ENCODE peak calls at places on chromosomes 1 and 21, in four cellular contexts. V is astrocyte of the cerebellum, O is fibroblast of pulmonary artery, C is pulmonary artery endothelial cell. N is an unnamed sample.

GRCh38 chr21:40151611-40152010 is 284.4 kb downstream of the PCP4 start:
- DNase-seq in O (no peak), C (no peak), V (no peak), N (no peak)

GRCh38 chr21:34974162-34974981 is 74.7 kb downstream of the RUNX1 start:
- DNase-seq in V (no peak), C (no peak), O (no peak), N (no peak)

GRCh38 chr1:100250264-100250663 is 630 bp upstream of the DBT start:
- DNase-seq in V (no peak), O (no peak), C (no peak), N (no peak)

GRCh38 chr1:225445644-225446297 is 17.9 kb upstream of the LBR start:
- DNase-seq in V (no peak), O (no peak), C (no peak), N (no peak)

GRCh38 chr1:6292134-6292533 is 31.2 kb upstream of the GPR153 start:
- DNase-seq in V (no peak), C (no peak), O (no peak), N (no peak)

GRCh38 chr1:203276408-203276807 is 28.9 kb upstream of the BTG2 start:
- DNase-seq in C (no peak), V (no peak), O (no peak), N (no peak)

GRCh38 chr1:75502776-75503175 is 108.1 kb downstream of the SLC44A5 start:
- DNase-seq in O (peak; percentile 68), V (peak; percentile 71), C (peak; percentile 69), N (no peak)

GRCh38 chr1:62259551-62259950 is 59.7 kb downstream of the KANK4 start:
- DNase-seq in C (no peak), V (no peak), O (no peak), N (no peak)

GRCh38 chr1:65734976-65735375 is 57.7 kb upstream of the PDE4B start:
- DNase-seq in O (no peak), V (no peak), C (no peak), N (no peak)

GRCh38 chr1:50538476-50538875 is 115.2 kb upstream of the DMRTA2 start:
- DNase-seq in C (no peak), V (no peak), O (no peak), N (no peak)

GRCh38 chr1:38006008-38006828 is 904 bp upstream of the FHL3 start:
- DNase-seq in V (no peak), C (no peak), O (no peak), N (no peak)

GRCh38 chr1:48051466-48052126 is 54.4 kb upstream of the TRABD2B start:
- DNase-seq in O (no peak), V (no peak), C (no peak), N (no peak)

GRCh38 chr1:236540813-236541465 is 17.2 kb downstream of the LGALS8 start:
- DNase-seq in C (no peak), O (no peak), V (no peak), N (no peak)

GRCh38 chr1:228463559-228464455 is 23.4 kb upstream of the RNF187 start:
- DNase-seq in V (no peak), O (peak; percentile 29), C (no peak), N (peak; percentile 61)

GRCh38 chr21:18661842-18662241 is 258.3 kb upstream of the TMPRSS15 start:
- DNase-seq in C (no peak), O (no peak), V (no peak), N (no peak)

GRCh38 chr1:192788184-192788583 is 20.7 kb upstream of the RGS2 start:
- DNase-seq in O (peak; percentile 63), V (peak; percentile 50), C (no peak), N (no peak)

GRCh38 chr1:78464449-78464891 is 26.3 kb upstream of the PTGFR start:
- DNase-seq in V (no peak), C (no peak), O (peak; percentile 46), N (no peak)

GRCh38 chr21:39047046-39047445 is 136.2 kb downstream of the PSMG1 start:
- DNase-seq in O (no peak), C (no peak), V (no peak), N (no peak)